ENCODE peak calls at places on chromosomes 12 and 14, in four cellular contexts. H, V, W and U are unnamed samples.

GRCh38 chr14:99410019-99410418 is 70.6 kb downstream of the SETD3 start:
- DNase-seq in W (no peak), H (no peak), V (no peak), U (no peak)

GRCh38 chr12:45192041-45192695 is 23.7 kb upstream of the ANO6 start:
- DNase-seq in W (peak), V (no peak), H (peak), U (no peak)

GRCh38 chr12:31853977-31854376 is 105.2 kb upstream of the RESF1 start:
- DNase-seq in H (no peak), W (peak), V (no peak), U (no peak)

GRCh38 chr12:85949253-85949652 is 75.2 kb downstream of the NTS start:
- DNase-seq in H (no peak), W (no peak), V (no peak), U (no peak)

GRCh38 chr12:64171715-64172114 is 50.4 kb downstream of the KICS2 start:
- DNase-seq in H (no peak), W (peak), V (no peak), U (no peak)

GRCh38 chr14:51533877-51534553 is 117.7 kb upstream of the FRMD6 start:
- DNase-seq in V (no peak), W (no peak), H (no peak), U (no peak)

GRCh38 chr14:54570651-54571415 is 3.9 kb downstream of the SAMD4A start:
- DNase-seq in H (no peak), W (no peak), V (no peak), U (no peak)

GRCh38 chr12:78863482-78864427 is 819 bp upstream of the SYT1 start:
- DNase-seq in H (no peak), W (no peak), V (no peak), U (peak)

GRCh38 chr12:66237505-66238175 is 48.6 kb downstream of the IRAK3 start:
- DNase-seq in V (no peak), H (no peak), W (no peak), U (no peak)

GRCh38 chr14:95519699-95520098 is 3.2 kb upstream of the SYNE3 start:
- DNase-seq in H (no peak), V (no peak), W (no peak), U (no peak)

GRCh38 chr14:55221186-55221585 is 29.8 kb upstream of the DLGAP5 start:
- DNase-seq in H (no peak), W (no peak), V (no peak), U (no peak)

GRCh38 chr14:74771409-74771808 is 8.3 kb downstream of the YLPM1 start:
- DNase-seq in H (no peak), V (no peak), W (no peak), U (no peak)

GRCh38 chr12:91687052-91688017 is 458.3 kb downstream of the BTG1 start:
- DNase-seq in W (no peak), V (peak), H (no peak), U (no peak)

GRCh38 chr12:84201976-84202375 is 710.6 kb downstream of the SLC6A15 start:
- DNase-seq in V (no peak), W (no peak), H (no peak), U (no peak)

GRCh38 chr12:111014547-111014946 is 94.2 kb upstream of the MYL2 start:
- DNase-seq in H (no peak), W (no peak), V (no peak), U (no peak)

GRCh38 chr12:93626160-93626559 is 51.0 kb upstream of the CRADD start:
- DNase-seq in H (peak), V (no peak), W (no peak), U (no peak)

GRCh38 chr12:57616383-57617101 is 5.3 kb downstream of the ARHGEF25 start:
- DNase-seq in H (no peak), V (no peak), W (no peak), U (no peak)

GRCh38 chr12:105995986-105996385 is 142.8 kb downstream of the NUAK1 start:
- DNase-seq in V (no peak), H (no peak), W (no peak), U (no peak)

GRCh38 chr14:24178399-24179178 is 6.7 kb downstream of the REC8 start:
- DNase-seq in W (no peak), H (no peak), V (no peak), U (no peak)

GRCh38 chr14:68527329-68527851 is 265.5 kb downstream of the ZFP36L1 start:
- DNase-seq in V (no peak), H (no peak), W (no peak), U (no peak)

GRCh38 chr14:33914676-33915516 is 36.0 kb downstream of the EGLN3 start:
- DNase-seq in W (no peak), H (peak), V (no peak), U (no peak)

GRCh38 chr12:19462441-19462840 is 23.1 kb downstream of the AEBP2 start:
- DNase-seq in V (no peak), H (no peak), W (no peak), U (no peak)

GRCh38 chr12:10184261-10184843 is 5.5 kb downstream of the TMEM52B start:
- DNase-seq in W (no peak), H (no peak), V (no peak), U (no peak)

GRCh38 chr12:7693793-7694192 is 1.8 kb downstream of the GDF3 start:
- DNase-seq in H (no peak), W (no peak), V (no peak), U (no peak)

GRCh38 chr12:68352067-68352466 is 19.9 kb upstream of the MDM1 start:
- DNase-seq in W (no peak), H (no peak), V (no peak), U (no peak)

GRCh38 chr12:108495823-108496579 is 19.1 kb upstream of the FICD start:
- DNase-seq in W (no peak), V (no peak), H (no peak), U (no peak)

GRCh38 chr12:54352891-54353874 is 11.1 kb downstream of the GPR84 start:
- DNase-seq in H (peak), V (no peak), W (no peak), U (no peak)

GRCh38 chr14:91387135-91387849 is 30.3 kb downstream of the CCDC88C start:
- DNase-seq in V (no peak), H (no peak), W (no peak), U (no peak)

GRCh38 chr14:55749201-55749812 is 169.3 kb downstream of the KTN1 start:
- DNase-seq in V (no peak), H (no peak), W (no peak), U (no peak)

GRCh38 chr12:89080797-89081470 is 271.4 kb downstream of the DUSP6 start:
- DNase-seq in H (no peak), W (no peak), V (no peak), U (no peak)

GRCh38 chr14:57575482-57575881 is 81.8 kb upstream of the CCDC198 start:
- DNase-seq in V (no peak), W (no peak), H (no peak), U (no peak)
- TF ChIP-seq NR2C2 in V (no peak), W (no peak), H (no peak), U (no peak)

DNA sequence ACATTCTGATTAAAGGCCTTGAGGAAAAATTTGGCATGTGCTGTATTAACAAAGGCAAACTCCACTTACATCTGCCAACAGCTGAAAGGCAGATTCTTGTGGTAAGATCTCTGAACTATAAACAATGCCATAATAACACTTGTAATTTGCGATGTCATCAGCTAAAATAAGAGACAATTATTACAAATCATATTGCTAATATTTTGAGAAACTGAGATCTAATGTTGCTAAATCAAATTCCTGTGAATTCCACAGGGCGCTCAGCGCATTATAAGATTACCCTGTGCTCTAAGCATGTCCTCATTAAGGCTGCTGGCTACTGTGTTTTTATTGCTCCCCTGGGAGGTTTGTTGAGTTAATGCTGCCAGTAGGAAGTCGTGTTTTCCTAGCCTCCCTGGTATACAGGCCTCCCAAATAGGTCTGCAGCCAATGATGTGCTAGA is 244.8 kb downstream of the DACT1 start:
- DNase-seq in H (no peak), V (no peak), W (no peak), U (no peak)
- TF ChIP-seq USF2 in H (no peak), V (no peak), W (no peak), U (no peak)

DNA sequence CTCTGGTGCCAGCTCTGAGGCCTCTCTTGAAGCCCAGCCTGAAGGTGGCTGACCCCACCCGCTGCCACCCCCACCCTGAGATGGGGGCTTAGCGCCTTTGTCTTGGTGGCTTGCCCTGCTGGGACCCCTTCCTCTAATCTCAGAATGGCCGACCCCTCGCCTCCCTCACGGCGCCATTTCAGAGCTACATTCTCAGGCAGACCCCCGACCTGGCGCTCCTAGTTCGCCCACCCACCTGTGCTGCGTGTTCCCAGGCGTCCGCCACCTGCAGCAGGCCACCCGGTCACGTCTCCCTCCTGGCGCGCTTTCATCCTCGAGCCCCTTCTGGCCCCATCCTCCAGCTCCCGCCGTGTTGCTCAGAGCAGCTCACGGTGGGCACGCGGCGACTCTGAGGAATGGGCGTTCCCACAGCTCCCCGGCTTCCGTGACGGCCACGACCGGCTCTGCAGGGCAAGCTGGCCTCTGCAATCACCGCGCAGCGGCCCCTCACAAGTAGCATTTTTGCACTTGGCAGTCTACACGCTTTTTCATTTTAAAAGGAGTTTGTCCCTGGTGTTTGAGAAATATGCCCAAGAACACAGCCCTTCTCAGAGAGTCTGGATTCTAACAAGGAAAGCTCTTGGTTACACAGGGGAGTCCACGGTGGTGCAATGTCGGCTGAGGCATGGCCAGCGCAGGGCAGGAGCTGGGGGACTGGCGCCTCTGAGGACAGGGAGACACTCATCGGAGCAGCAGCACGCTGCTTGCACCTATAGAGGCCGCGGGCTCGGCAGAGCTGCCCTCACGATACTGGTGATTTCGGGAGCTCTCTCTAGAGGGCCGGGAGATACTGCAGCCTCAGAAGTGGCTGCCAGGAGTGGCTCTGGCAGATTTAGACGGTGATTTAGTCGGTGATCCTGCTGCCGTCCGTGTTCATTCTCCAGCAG is 105.7 kb upstream of the C14orf180 start:
- DNase-seq in H (no peak), W (no peak), V (no peak), U (no peak)
- TF ChIP-seq CTCF in H (no peak), W (no peak), V (no peak), U (no peak)

DNA sequence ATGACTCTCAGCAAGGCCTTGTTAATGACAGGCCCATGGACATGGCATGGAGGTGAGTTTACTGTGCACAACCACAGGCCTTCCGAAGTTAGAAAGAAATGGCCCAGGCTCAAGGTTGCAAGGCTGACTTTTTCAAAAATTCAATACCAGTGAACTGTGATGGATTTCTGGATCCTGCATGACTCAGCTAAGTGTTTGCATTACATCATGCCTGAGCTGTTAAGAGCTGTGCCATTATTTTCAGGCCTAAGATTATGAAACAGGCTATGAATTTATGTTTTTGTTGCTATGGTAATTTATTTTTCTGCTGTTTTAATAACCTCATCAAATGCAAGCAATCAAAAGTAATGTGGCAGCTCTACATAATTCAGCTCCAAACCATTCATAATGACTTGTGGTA is 457.7 kb upstream of the TMEM132C start:
- DNase-seq in W (no peak), V (no peak), H (no peak), U (no peak)
- TF ChIP-seq NR2C2 in W (no peak), V (no peak), H (no peak), U (no peak)

GRCh38 chr12:210277-211141 is 3.4 kb downstream of the SLC6A12 start:
- DNase-seq in W (peak), V (no peak), H (no peak), U (no peak)
- TF ChIP-seq USF2 in W (no peak), V (no peak), H (no peak), U (no peak)

GRCh38 chr14:101503431-101504095 is 57.7 kb upstream of the DIO3 start:
- DNase-seq in W (no peak), V (no peak), H (no peak), U (peak)

GRCh38 chr14:101501858-101502615 is 59.3 kb upstream of the DIO3 start:
- DNase-seq in V (no peak), W (no peak), H (no peak), U (no peak)

GRCh38 chr14:101504096-101504948 is 57.0 kb upstream of the DIO3 start:
- DNase-seq in H (no peak), V (no peak), W (no peak), U (peak)

GRCh38 chr14:101501341-101501740 is 60.0 kb upstream of the DIO3 start:
- DNase-seq in W (no peak), H (no peak), V (no peak), U (no peak)

GRCh38 chr14:101502761-101503392 is 58.4 kb upstream of the DIO3 start:
- DNase-seq in V (no peak), H (no peak), W (no peak), U (no peak)
- TF ChIP-seq CTCF in V (no peak), H (no peak), W (no peak), U (no peak)